ENCODE peak calls at places on chromosomes 2 and 18, in ten cellular contexts. E is A673, T is ovary, S is fibroblast of mammary gland, M is GM06990, F is tibial artery, V is K562, K is heart left ventricle, X is cardiac fibroblast, D is brain microvascular endothelial cell. L is an unnamed sample.

GRCh38 chr2:70002241-70002896 is 40.9 kb upstream of the ASPRV1 start:
- DNase-seq in E (peak; percentile 22), T (no peak), S (no peak), M (no peak), F (no peak), V (peak; percentile 7), K (no peak), X (no peak), D (no peak), L (no peak)

GRCh38 chr2:121721926-121722325 is 14.7 kb downstream of the NIFK start:
- DNase-seq in E (peak; percentile 14), T (no peak), S (peak; percentile 96), M (no peak), F (peak; percentile 25), V (no peak), K (no peak), X (peak; percentile 61), D (peak; percentile 70), L (no peak)

GRCh38 chr18:28149810-28150420 is 27.0 kb downstream of the CDH2 start:
- DNase-seq in E (no peak), T (no peak), S (no peak), M (no peak), F (no peak), V (no peak), K (peak; percentile 51), X (no peak), D (no peak), L (no peak)

GRCh38 chr2:17901246-17901645 is 22.8 kb downstream of the KCNS3 start:
- DNase-seq in E (peak; percentile 62), T (no peak), S (peak; percentile 6), M (no peak), F (no peak), V (no peak), K (peak; percentile 40), X (no peak), D (no peak), L (no peak)

GRCh38 chr2:211620986-211621385 is 917.6 kb downstream of the ERBB4 start:
- DNase-seq in E (no peak), T (no peak), S (no peak), M (no peak), F (no peak), V (no peak), K (no peak), X (no peak), D (no peak), L (no peak)

GRCh38 chr18:68428026-68428425 is 286.9 kb downstream of the TMX3 start:
- DNase-seq in E (peak; percentile 89), T (no peak), S (peak; percentile 94), M (no peak), F (no peak), V (no peak), K (peak; percentile 27), X (peak; percentile 43), D (peak; percentile 75), L (peak; percentile 70)

GRCh38 chr2:224807153-224807964 is 91.2 kb upstream of the CCDC195 start:
- DNase-seq in E (no peak), T (no peak), S (no peak), M (no peak), F (no peak), V (no peak), K (no peak), X (no peak), D (no peak), L (no peak)

GRCh38 chr18:78542204-78542603 is 437.4 kb upstream of the SALL3 start:
- DNase-seq in E (no peak), T (no peak), S (no peak), M (no peak), F (no peak), V (no peak), K (peak; percentile 82), X (peak; percentile 13), D (no peak), L (no peak)

GRCh38 chr18:2502880-2503279 is 68.4 kb downstream of the METTL4 start:
- DNase-seq in E (no peak), T (no peak), S (no peak), M (no peak), F (no peak), V (no peak), K (no peak), X (no peak), D (no peak), L (no peak)

GRCh38 chr18:906416-907170 is 1.9 kb downstream of the ADCYAP1 start:
- DNase-seq in E (peak; percentile 72), T (no peak), S (no peak), M (no peak), F (no peak), V (no peak), K (no peak), X (no peak), D (no peak), L (no peak)

GRCh38 chr2:86300496-86300895 is 36.9 kb downstream of the REEP1 start:
- DNase-seq in E (no peak), T (no peak), S (peak; percentile 20), M (no peak), F (no peak), V (no peak), K (no peak), X (peak; percentile 21), D (no peak), L (no peak)

GRCh38 chr2:86296947-86297346 is 40.5 kb downstream of the REEP1 start:
- DNase-seq in E (no peak), T (no peak), S (no peak), M (no peak), F (no peak), V (no peak), K (no peak), X (no peak), D (no peak), L (no peak)

GRCh38 chr2:86297382-86298147 is 39.9 kb downstream of the REEP1 start:
- DNase-seq in E (peak; percentile 17), T (no peak), S (no peak), M (no peak), F (no peak), V (no peak), K (no peak), X (no peak), D (no peak), L (no peak)

GRCh38 chr2:86301010-86301409 is 36.4 kb downstream of the REEP1 start:
- DNase-seq in E (no peak), T (no peak), S (no peak), M (no peak), F (no peak), V (no peak), K (no peak), X (no peak), D (no peak), L (no peak)

GRCh38 chr2:86298411-86299390 is 38.7 kb downstream of the REEP1 start:
- DNase-seq in E (no peak), T (no peak), S (peak; percentile 26), M (no peak), F (no peak), V (no peak), K (no peak), X (peak; percentile 26), D (no peak), L (no peak)
- TF ChIP-seq CTCF in E (peak; percentile 18), T (no peak), S (peak; percentile 29), M (no peak), F (no peak), V (peak; percentile 23), K (peak; percentile 30), X (peak; percentile 37), D (peak; percentile 39), L (peak; percentile 32)

DNA sequence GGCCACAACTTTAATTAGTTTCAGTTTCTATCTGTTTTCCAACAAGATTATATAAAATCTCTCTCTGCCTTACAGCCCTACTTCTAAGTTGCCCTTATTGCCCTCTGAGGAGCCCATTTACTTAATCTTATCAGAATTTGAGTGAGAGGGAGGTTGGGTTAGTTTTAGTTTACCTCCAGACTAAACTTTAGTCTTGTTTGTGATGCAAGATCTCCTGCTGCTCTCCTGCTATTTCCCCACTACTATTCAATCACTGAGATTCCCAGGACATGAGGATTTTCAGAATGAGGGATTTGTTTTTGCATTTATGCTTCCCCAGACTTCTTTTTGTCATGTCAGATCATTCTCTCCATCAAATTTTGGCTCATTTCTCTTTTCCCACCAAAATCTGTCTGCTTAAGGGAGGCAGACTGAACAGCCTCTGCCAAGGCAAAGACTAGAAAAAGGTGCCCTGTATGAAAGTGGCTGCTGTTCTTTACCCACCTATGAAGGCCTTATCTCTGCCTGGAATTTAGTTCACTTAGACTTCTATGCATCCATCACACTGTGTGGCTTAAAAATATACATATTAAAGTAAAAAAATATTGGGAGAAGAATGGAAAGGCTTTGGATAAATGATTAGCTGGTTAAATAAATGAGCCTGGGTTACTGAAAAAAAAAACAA is 401.4 kb downstream of the PID1 start:
- DNase-seq in E (no peak), T (no peak), S (no peak), M (no peak), F (no peak), V (no peak), K (no peak), X (no peak), D (no peak), L (no peak)
- H3K4me3 ChIP-seq in E (no peak overlapping the region), T (no peak overlapping the region), S (no peak overlapping the region), M (no peak overlapping the region), F (no peak overlapping the region), V (no peak overlapping the region), K (no peak overlapping the region), X (no peak overlapping the region), D (no peak overlapping the region), L (no peak overlapping the region)

GRCh38 chr2:181300600-181301291 is 156.4 kb upstream of the ITGA4 start:
- DNase-seq in E (no peak), T (no peak), S (no peak), M (no peak), F (no peak), V (no peak), K (no peak), X (no peak), D (no peak), L (no peak)

GRCh38 chr2:181305151-181306123 is 151.7 kb upstream of the ITGA4 start:
- DNase-seq in E (no peak), T (peak; percentile 6), S (peak; percentile 25), M (peak; percentile 81), F (no peak), V (no peak), K (peak; percentile 62), X (peak; percentile 22), D (peak; percentile 70), L (no peak)

GRCh38 chr2:181306785-181307184 is 150.4 kb upstream of the ITGA4 start:
- DNase-seq in E (no peak), T (no peak), S (no peak), M (peak; percentile 73), F (no peak), V (no peak), K (no peak), X (no peak), D (no peak), L (no peak)

GRCh38 chr2:181307203-181307991 is 149.8 kb upstream of the ITGA4 start:
- DNase-seq in E (no peak), T (no peak), S (no peak), M (peak; percentile 24), F (no peak), V (no peak), K (no peak), X (no peak), D (no peak), L (no peak)

GRCh38 chr2:181304011-181304844 is 153.0 kb upstream of the ITGA4 start:
- DNase-seq in E (peak; percentile 1), T (no peak), S (no peak), M (peak; percentile 73), F (no peak), V (no peak), K (no peak), X (peak; percentile 3), D (no peak), L (no peak)
- TF ChIP-seq CTCF in E (no peak), T (no peak), S (no peak), M (peak; percentile 22), F (no peak), V (no peak), K (no peak), X (no peak), D (no peak), L (no peak)

GRCh38 chr2:196652869-196653268 is 13.4 kb downstream of the CCDC150 start:
- DNase-seq in E (no peak), T (no peak), S (no peak), M (no peak), F (no peak), V (no peak), K (no peak), X (no peak), D (no peak), L (no peak)
- H3K4me3 ChIP-seq in E (no peak overlapping the region), T (no peak overlapping the region), S (no peak overlapping the region), M (no peak overlapping the region), F (no peak overlapping the region), V (no peak overlapping the region), K (no peak overlapping the region), X (no peak overlapping the region), D (no peak overlapping the region), L (no peak overlapping the region)